ENCODE peak calls at places on chromosomes 4 and X, in six cellular contexts. I, P, L, W, U and K are unnamed samples.

GRCh38 chrX:281166-281999 is at the start of gene PLCXD1:
- DNase-seq in U (peak), W (peak), P (peak), L (no peak), I (peak), K (peak)

GRCh38 chr4:183600189-183600685 is 58.7 kb downstream of the RWDD4 start:
- DNase-seq in I (peak), W (no peak), L (no peak), U (no peak), P (peak), K (no peak)

GRCh38 chrX:40325161-40325560 is 227.4 kb upstream of the BCOR start:
- DNase-seq in W (no peak), L (no peak), U (no peak), I (no peak), P (no peak), K (no peak)

GRCh38 chr4:15402146-15402545 is 25.7 kb upstream of the C1QTNF7 start:
- DNase-seq in W (no peak), I (peak), L (peak), P (no peak), U (peak), K (peak)

GRCh38 chr4:128521634-128522253 is 234.1 kb upstream of the PGRMC2 start:
- DNase-seq in W (no peak), P (peak), I (peak), U (no peak), L (peak), K (peak)

GRCh38 chr4:1050486-1051213 is 39.2 kb downstream of the FGFRL1 start:
- DNase-seq in P (no peak), U (no peak), L (no peak), I (no peak), W (no peak), K (peak)

GRCh38 chr4:86450189-86450588 is 90.3 kb upstream of the MAPK10 start:
- DNase-seq in W (no peak), P (no peak), U (no peak), I (no peak), L (no peak), K (no peak)

GRCh38 chr4:150348079-150348478 is 233.9 kb upstream of the MAB21L2 start:
- DNase-seq in U (no peak), I (peak), W (no peak), L (peak), P (no peak), K (peak)

GRCh38 chr4:42397635-42398447 is 553 bp downstream of the SHISA3 start:
- DNase-seq in U (no peak), I (peak), W (no peak), L (no peak), P (no peak), K (peak)

GRCh38 chr4:114494257-114494803 is 104.3 kb upstream of the UGT8 start:
- DNase-seq in I (no peak), W (no peak), U (no peak), P (no peak), L (no peak), K (no peak)

GRCh38 chrX:2829066-2829430 is 318 bp downstream of the GYG2 start:
- DNase-seq in I (no peak), W (no peak), L (no peak), P (no peak), U (no peak), K (no peak)

GRCh38 chr4:152220201-152220666 is 315.7 kb downstream of the FBXW7 start:
- DNase-seq in P (no peak), I (no peak), W (no peak), U (no peak), L (peak), K (no peak)

GRCh38 chr4:110196206-110196870 is 2.1 kb downstream of the ELOVL6 start:
- DNase-seq in I (no peak), W (peak), U (no peak), L (peak), P (peak), K (peak)

GRCh38 chr4:168666531-168666930 is 169.7 kb downstream of the PALLD start:
- DNase-seq in I (peak), L (peak), W (no peak), U (no peak), P (no peak), K (peak)